ENCODE peak calls at places on chromosome 5, in five cellular contexts. One of them, this sample, is unnamed.

GRCh38 chr5:137695651-137696428 is 40.0 kb downstream of the KLHL3 start:
- DNase-seq in mesendoderm: no peak
- DNase-seq in mesenchymal stem cell: no peak
- DNase-seq in IMR-90: no peak
- DNase-seq in H9: peak
- DNase-seq in this sample: no peak

GRCh38 chr5:105218018-105218417 is 1655.4 kb upstream of the NUDT12 start:
- DNase-seq in mesenchymal stem cell: no peak
- DNase-seq in IMR-90: no peak
- DNase-seq in mesendoderm: peak
- DNase-seq in H9: no peak
- DNase-seq in this sample: no peak

GRCh38 chr5:86968311-86968753 is 299.4 kb upstream of the RASA1 start:
- DNase-seq in H9: no peak
- DNase-seq in mesenchymal stem cell: peak
- DNase-seq in mesendoderm: peak
- DNase-seq in IMR-90: peak
- DNase-seq in this sample: peak

GRCh38 chr5:142900926-142901325 is 130.7 kb downstream of the ARHGAP26 start:
- DNase-seq in H9: no peak
- DNase-seq in mesenchymal stem cell: peak
- DNase-seq in mesendoderm: no peak
- DNase-seq in IMR-90: peak
- DNase-seq in this sample: no peak

GRCh38 chr5:99037668-99038067 is 108.9 kb upstream of the CHD1 start:
- DNase-seq in IMR-90: no peak
- DNase-seq in mesendoderm: peak
- DNase-seq in H9: peak
- DNase-seq in mesenchymal stem cell: no peak
- DNase-seq in this sample: no peak

GRCh38 chr5:131156385-131156784 is 8.7 kb downstream of the HINT1 start:
- DNase-seq in mesenchymal stem cell: no peak
- DNase-seq in IMR-90: no peak
- DNase-seq in mesendoderm: no peak
- DNase-seq in H9: no peak
- DNase-seq in this sample: no peak

GRCh38 chr5:149740341-149740740 is 10.2 kb downstream of the PPARGC1B start:
- DNase-seq in IMR-90: no peak
- DNase-seq in mesendoderm: no peak
- DNase-seq in H9: no peak
- DNase-seq in mesenchymal stem cell: no peak
- DNase-seq in this sample: no peak

GRCh38 chr5:16805478-16805877 is 130.6 kb downstream of the MYO10 start:
- DNase-seq in IMR-90: no peak
- DNase-seq in H9: no peak
- DNase-seq in mesenchymal stem cell: no peak
- DNase-seq in mesendoderm: no peak
- DNase-seq in this sample: no peak

GRCh38 chr5:40594811-40595210 is 84.9 kb upstream of the PTGER4 start:
- DNase-seq in mesendoderm: no peak
- DNase-seq in mesenchymal stem cell: no peak
- DNase-seq in IMR-90: peak
- DNase-seq in H9: no peak
- DNase-seq in this sample: no peak

GRCh38 chr5:81639556-81639955 is 111.3 kb downstream of the SSBP2 start:
- DNase-seq in H9: no peak
- DNase-seq in IMR-90: peak
- DNase-seq in mesendoderm: no peak
- DNase-seq in mesenchymal stem cell: no peak
- DNase-seq in this sample: no peak

GRCh38 chr5:147558826-147559225 is 49.0 kb upstream of the DPYSL3 start:
- DNase-seq in H9: peak
- DNase-seq in mesenchymal stem cell: peak
- DNase-seq in IMR-90: peak
- DNase-seq in mesendoderm: peak
- DNase-seq in this sample: no peak

GRCh38 chr5:58208674-58209073 is 251.2 kb downstream of the PLK2 start:
- DNase-seq in mesendoderm: no peak
- DNase-seq in mesenchymal stem cell: no peak
- DNase-seq in IMR-90: no peak
- DNase-seq in H9: no peak
- DNase-seq in this sample: no peak

DNA sequence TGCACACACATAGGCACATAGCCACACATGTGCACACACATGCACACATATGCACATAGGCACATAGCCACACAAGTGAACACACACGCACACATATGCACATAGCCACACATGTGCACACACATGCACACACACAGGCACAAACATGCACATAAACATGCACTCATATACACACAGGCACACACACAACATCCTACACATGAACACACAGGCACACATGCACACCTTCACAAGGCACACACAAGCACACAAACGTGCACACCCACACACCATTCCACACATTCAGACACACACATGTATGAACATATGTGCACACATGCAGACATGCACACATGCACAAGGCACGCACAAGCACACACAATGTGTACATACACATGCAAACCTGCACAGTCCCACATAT is 484.7 kb downstream of the IRX1 start:
- DNase-seq in mesendoderm: no peak
- DNase-seq in H9: no peak
- DNase-seq in IMR-90: no peak
- DNase-seq in mesenchymal stem cell: no peak
- DNase-seq in this sample: no peak
- H3K23ac ChIP-seq in mesendoderm: no peak
- H3K23ac ChIP-seq in H9: no peak
- H3K23ac ChIP-seq in IMR-90: no peak
- H3K23ac ChIP-seq in mesenchymal stem cell: no peak
- H3K23ac ChIP-seq in this sample: no peak

GRCh38 chr5:43227655-43228054 is 35.6 kb downstream of the NIM1K start:
- DNase-seq in mesendoderm: peak
- DNase-seq in mesenchymal stem cell: peak
- DNase-seq in H9: no peak
- DNase-seq in IMR-90: peak
- DNase-seq in this sample: no peak
- H2BK15ac ChIP-seq in mesendoderm: no peak
- H2BK15ac ChIP-seq in mesenchymal stem cell: no peak
- H2BK15ac ChIP-seq in H9: no peak
- H2BK15ac ChIP-seq in IMR-90: no peak
- H2BK15ac ChIP-seq in this sample: no peak

GRCh38 chr5:41955432-41956024 is 30.4 kb downstream of the FBXO4 start:
- DNase-seq in mesendoderm: no peak
- DNase-seq in H9: no peak
- DNase-seq in IMR-90: no peak
- DNase-seq in mesenchymal stem cell: no peak
- DNase-seq in this sample: no peak

GRCh38 chr5:41954286-41954685 is 29.2 kb downstream of the FBXO4 start:
- DNase-seq in mesendoderm: no peak
- DNase-seq in mesenchymal stem cell: no peak
- DNase-seq in IMR-90: no peak
- DNase-seq in H9: no peak
- DNase-seq in this sample: no peak

GRCh38 chr5:41956943-41957342 is 31.9 kb downstream of the FBXO4 start:
- DNase-seq in mesendoderm: no peak
- DNase-seq in H9: no peak
- DNase-seq in mesenchymal stem cell: no peak
- DNase-seq in IMR-90: no peak
- DNase-seq in this sample: no peak

DNA sequence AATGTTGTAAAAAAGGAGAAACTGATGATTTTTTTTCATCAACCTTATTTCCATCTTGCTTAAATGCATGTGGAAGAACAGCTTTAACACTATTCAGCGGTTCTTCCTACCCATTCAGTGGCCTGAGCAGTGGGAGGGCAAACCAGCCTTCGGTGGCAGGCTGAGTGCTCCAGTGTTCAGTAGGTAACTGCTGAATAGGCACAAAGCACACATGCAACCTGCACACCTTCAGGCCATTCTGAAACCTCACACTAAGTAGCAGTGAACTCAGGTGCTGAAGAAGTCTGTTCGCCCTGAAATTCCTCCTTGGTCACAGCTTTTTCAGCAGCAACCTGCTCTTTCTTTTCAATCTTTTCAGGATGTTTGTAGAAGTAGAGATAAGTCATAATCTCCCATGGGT is 26.1 kb downstream of the FBXO4 start:
- DNase-seq in IMR-90: no peak
- DNase-seq in H9: no peak
- DNase-seq in mesendoderm: no peak
- DNase-seq in mesenchymal stem cell: no peak
- DNase-seq in this sample: no peak
- H3K23ac ChIP-seq in IMR-90: no peak
- H3K23ac ChIP-seq in H9: no peak
- H3K23ac ChIP-seq in mesendoderm: no peak
- H3K23ac ChIP-seq in mesenchymal stem cell: no peak
- H3K23ac ChIP-seq in this sample: no peak

GRCh38 chr5:151683444-151683843 is 3.3 kb downstream of the SPARC start:
- DNase-seq in mesenchymal stem cell: no peak
- DNase-seq in H9: no peak
- DNase-seq in IMR-90: no peak
- DNase-seq in mesendoderm: no peak
- DNase-seq in this sample: no peak
- H2BK15ac ChIP-seq in mesenchymal stem cell: no peak
- H2BK15ac ChIP-seq in H9: no peak
- H2BK15ac ChIP-seq in IMR-90: no peak
- H2BK15ac ChIP-seq in mesendoderm: no peak
- H2BK15ac ChIP-seq in this sample: no peak